ENCODE peak calls at places on chromosomes 16 and 17, in seven cellular contexts. W is fibroblast of mammary gland, O is upper lobe of right lung, K is omental fat pad, X is NCI-H345, J is ELF-1, Q is BE2C. N is an unnamed sample.

GRCh38 chr16:70298988-70299938 is at the start of gene DDX19B:
- DNase-seq in K (peak; percentile 53), J (peak; percentile 80), O (peak; percentile 93), Q (peak; percentile 77), W (peak; percentile 70), X (peak; percentile 56), N (peak; percentile 76)

GRCh38 chr17:50181155-50181554 is 15.3 kb downstream of the SGCA start:
- DNase-seq in J (no peak), Q (no peak), K (no peak), O (no peak), W (no peak), X (no peak), N (no peak)

GRCh38 chr17:57574040-57574513 is 171.0 kb downstream of the CCDC182 start:
- DNase-seq in W (peak; percentile 73), X (no peak), J (no peak), O (no peak), Q (peak; percentile 70), K (no peak), N (no peak)

GRCh38 chr17:82031303-82031884 is at the start of gene RAC3:
- DNase-seq in J (no peak), W (no peak), Q (peak; percentile 72), O (no peak), K (no peak), X (peak; percentile 73), N (peak; percentile 50)

GRCh38 chr17:19369846-19370492 is 7.4 kb upstream of the B9D1 start:
- DNase-seq in K (no peak), Q (no peak), J (no peak), O (no peak), W (no peak), X (no peak), N (no peak)

GRCh38 chr17:30429155-30429554 is 48.1 kb upstream of the GOSR1 start:
- DNase-seq in O (no peak), J (no peak), W (peak; percentile 64), X (no peak), Q (no peak), K (no peak), N (no peak)

GRCh38 chr16:683396-684066 is 603 bp downstream of the JMJD8 start:
- DNase-seq in O (no peak), X (no peak), Q (no peak), W (no peak), K (no peak), J (no peak), N (no peak)

GRCh38 chr17:20059728-20060188 is 50.6 kb downstream of the SPECC1 start:
- DNase-seq in K (no peak), J (no peak), X (peak; percentile 43), O (no peak), Q (no peak), W (peak; percentile 34), N (peak; percentile 2)

GRCh38 chr16:66874079-66874775 is 6.1 kb upstream of the PDP2 start:
- DNase-seq in K (no peak), X (no peak), Q (no peak), W (peak; percentile 34), J (no peak), O (no peak), N (no peak)

GRCh38 chr16:578870-579405 is 9.2 kb downstream of the PIGQ start:
- DNase-seq in K (peak; percentile 44), O (peak; percentile 91), W (peak; percentile 76), Q (peak; percentile 89), X (peak; percentile 21), J (peak; percentile 89), N (peak; percentile 26)

GRCh38 chr17:49201481-49201927 is 8.9 kb downstream of the GNGT2 start:
- DNase-seq in W (no peak), J (no peak), X (no peak), K (no peak), O (peak; percentile 26), Q (no peak), N (no peak)

GRCh38 chr16:14193316-14193871 is 122.3 kb downstream of the MRTFB start:
- DNase-seq in W (no peak), X (peak; percentile 82), K (no peak), Q (no peak), J (no peak), O (no peak), N (peak; percentile 93)

GRCh38 chr17:39675390-39676082 is 7.3 kb downstream of the PNMT start:
- DNase-seq in W (no peak), K (no peak), X (no peak), J (no peak), O (no peak), Q (no peak), N (no peak)

GRCh38 chr17:45425125-45425983 is 7.3 kb downstream of the ARHGAP27 start:
- DNase-seq in K (no peak), W (peak; percentile 50), J (peak; percentile 92), O (peak; percentile 91), X (peak; percentile 60), Q (peak; percentile 67), N (peak; percentile 90)

GRCh38 chr16:68270353-68270752 is 6.0 kb downstream of the SLC7A6 start:
- DNase-seq in W (no peak), O (no peak), K (no peak), X (no peak), Q (no peak), J (no peak), N (no peak)

GRCh38 chr17:31274252-31274651 is 22.8 kb downstream of the OMG start:
- DNase-seq in O (no peak), K (no peak), J (no peak), X (no peak), W (peak; percentile 84), Q (no peak), N (peak; percentile 21)

GRCh38 chr16:89410794-89411309 is 79.5 kb downstream of the ANKRD11 start:
- DNase-seq in O (peak; percentile 83), K (no peak), J (peak; percentile 44), W (peak; percentile 93), X (peak; percentile 24), Q (peak; percentile 81), N (peak; percentile 82)

GRCh38 chr17:488993-489757 is 136.6 kb upstream of the RPH3AL start:
- DNase-seq in O (peak; percentile 71), W (no peak), X (no peak), K (no peak), Q (no peak), J (peak; percentile 43), N (no peak)

GRCh38 chr16:73298562-73298961 is 250.6 kb upstream of the ZFHX3 start:
- DNase-seq in O (no peak), W (no peak), K (no peak), X (no peak), Q (no peak), J (peak; percentile 41), N (no peak)

GRCh38 chr16:67395458-67396158 is 2.3 kb upstream of the TPPP3 start:
- DNase-seq in J (no peak), K (no peak), Q (peak; percentile 90), W (no peak), O (peak; percentile 65), X (peak; percentile 93), N (peak; percentile 93)

GRCh38 chr17:82180776-82181528 is 31.7 kb downstream of the CCDC57 start:
- DNase-seq in K (no peak), W (no peak), X (no peak), O (no peak), Q (no peak), J (peak; percentile 78), N (no peak)

GRCh38 chr16:2498085-2498484 is 15.7 kb upstream of the ATP6V0C start:
- DNase-seq in J (no peak), K (no peak), O (no peak), X (no peak), W (no peak), Q (no peak), N (no peak)

GRCh38 chr17:8056232-8056975 is 17.5 kb downstream of the ALOX15B start:
- DNase-seq in J (peak; percentile 57), Q (no peak), K (no peak), X (no peak), W (peak; percentile 87), O (peak; percentile 78), N (peak; percentile 81)

GRCh38 chr17:45755050-45755449 is 29.1 kb upstream of the CRHR1 start:
- DNase-seq in K (no peak), O (no peak), X (no peak), J (no peak), Q (peak; percentile 33), W (no peak), N (peak; percentile 41)

GRCh38 chr16:23245268-23245667 is 56.8 kb upstream of the SCNN1B start:
- DNase-seq in X (no peak), K (no peak), O (no peak), J (no peak), Q (no peak), W (no peak), N (no peak)

GRCh38 chr17:9371019-9371418 is 204.6 kb downstream of the STX8 start:
- DNase-seq in K (no peak), J (no peak), Q (no peak), O (no peak), X (peak; percentile 93), W (peak; percentile 83), N (peak; percentile 98)

GRCh38 chr16:81633147-81633619 is 145.9 kb upstream of the PLCG2 start:
- DNase-seq in Q (no peak), O (no peak), J (peak; percentile 70), X (no peak), K (no peak), W (no peak), N (peak; percentile 88)

GRCh38 chr16:52785653-52786052 is 238.7 kb upstream of the TOX3 start:
- DNase-seq in W (no peak), O (no peak), J (no peak), Q (no peak), X (no peak), K (no peak), N (no peak)

GRCh38 chr17:35170968-35171771 is 23.0 kb downstream of the SLC35G3 start:
- DNase-seq in W (peak; percentile 47), O (no peak), X (no peak), J (no peak), Q (no peak), K (no peak), N (no peak)

N was measured in NCI-H146.